ENCODE peak calls at places on chromosomes 2 and 18, in eight cellular contexts. J is fibroblast of lung; O is astrocyte of the cerebellum; I is RWPE1; G is CD4-positive, alpha-beta T cell; B is spleen; Z is tibial artery; M is right lobe of liver. A is an unnamed sample.

GRCh38 chr2:78147466-78147865 is 625.3 kb upstream of the LRRTM4 start:
- DNase-seq in J (no peak), O (no peak), I (no peak), G (no peak), B (no peak), Z (no peak), M (no peak), A (no peak)

GRCh38 chr2:176076063-176076462 is 7.7 kb downstream of the EVX2 start:
- DNase-seq in J (no peak), O (no peak), I (no peak), G (no peak), B (no peak), Z (no peak), M (no peak), A (no peak)

GRCh38 chr2:110994250-110994961 is 126.3 kb upstream of the BCL2L11 start:
- DNase-seq in J (no peak), O (no peak), I (no peak), G (no peak), B (no peak), Z (no peak), M (no peak), A (no peak)

GRCh38 chr2:120983344-120983743 is 247.7 kb downstream of the GLI2 start:
- DNase-seq in J (no peak), O (no peak), I (no peak), G (no peak), B (peak; percentile 47), Z (no peak), M (no peak), A (no peak)

GRCh38 chr18:8341481-8342230 is 267.6 kb upstream of the RAB12 start:
- DNase-seq in J (peak; percentile 80), O (no peak), I (no peak), G (no peak), B (no peak), Z (no peak), M (peak; percentile 79), A (peak; percentile 84)

GRCh38 chr2:210663574-210663973 is 107.2 kb downstream of the CPS1 start:
- DNase-seq in J (peak; percentile 20), O (peak; percentile 0), I (peak; percentile 3), G (no peak), B (no peak), Z (no peak), M (no peak), A (no peak)

GRCh38 chr2:227826019-227826521 is 12.4 kb downstream of the CCL20 start:
- DNase-seq in J (no peak), O (no peak), I (no peak), G (peak; percentile 14), B (no peak), Z (no peak), M (no peak), A (no peak)

GRCh38 chr2:230814616-230815015 is 50.1 kb upstream of the ITM2C start:
- DNase-seq in J (no peak), O (peak; percentile 6), I (no peak), G (no peak), B (no peak), Z (no peak), M (no peak), A (peak; percentile 15)

GRCh38 chr2:105644174-105644980 is 100.3 kb upstream of the NCK2 start:
- DNase-seq in J (peak; percentile 19), O (no peak), I (no peak), G (no peak), B (no peak), Z (no peak), M (peak; percentile 67), A (no peak)

GRCh38 chr2:237327191-237327590 is 86.8 kb downstream of the COL6A3 start:
- DNase-seq in J (no peak), O (no peak), I (no peak), G (no peak), B (no peak), Z (no peak), M (no peak), A (no peak)

GRCh38 chr2:8115966-8116365 is 565.9 kb upstream of the ID2 start:
- DNase-seq in J (peak; percentile 85), O (peak; percentile 83), I (no peak), G (no peak), B (no peak), Z (no peak), M (no peak), A (peak; percentile 22)

GRCh38 chr2:38407111-38407682 is 30.1 kb upstream of the ATL2 start:
- DNase-seq in J (no peak), O (no peak), I (no peak), G (no peak), B (peak; percentile 72), Z (no peak), M (peak; percentile 78), A (no peak)

GRCh38 chr2:204542967-204543608 is 2.2 kb upstream of the PARD3B start:
- DNase-seq in J (no peak), O (no peak), I (no peak), G (no peak), B (no peak), Z (peak; percentile 24), M (no peak), A (no peak)

GRCh38 chr18:56076735-56077134 is 488.7 kb upstream of the TCF4 start:
- DNase-seq in J (no peak), O (no peak), I (no peak), G (no peak), B (no peak), Z (no peak), M (no peak), A (no peak)

DNA sequence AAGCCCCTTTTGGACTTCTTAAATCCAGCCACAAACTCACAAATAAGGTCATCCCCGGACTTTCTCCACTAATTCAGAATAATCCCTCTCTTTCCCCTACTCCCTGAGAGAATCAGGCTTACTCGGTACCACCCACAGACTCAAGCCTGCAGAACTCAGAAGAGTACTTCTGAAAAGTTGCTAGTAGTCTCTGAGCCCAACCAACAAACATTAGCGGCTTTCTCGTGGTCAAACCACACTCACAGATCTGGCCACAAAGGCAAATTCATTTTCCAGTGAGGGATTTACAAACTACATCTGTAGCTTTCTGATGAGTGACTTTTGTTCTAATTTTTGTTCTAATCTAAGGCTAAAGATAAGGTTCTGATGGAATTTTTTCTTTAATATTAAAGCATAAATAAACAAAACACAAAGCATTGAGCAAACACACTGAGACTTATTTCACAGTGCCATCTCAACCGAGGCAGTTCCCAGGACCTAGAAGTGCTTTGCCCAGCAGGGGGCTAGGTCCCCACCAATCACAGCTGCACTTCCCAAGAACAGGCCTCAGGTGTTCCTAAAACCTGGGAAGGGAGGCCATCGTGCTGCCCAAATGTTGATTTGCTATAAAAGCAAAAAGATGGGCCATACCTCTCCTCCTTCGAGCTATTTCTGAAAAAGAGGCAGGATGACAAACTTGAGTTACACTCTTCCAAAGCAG is 110.7 kb downstream of the COLEC12 start:
- DNase-seq in J (peak; percentile 85), O (peak; percentile 77), I (no peak), G (no peak), B (no peak), Z (no peak), M (no peak), A (no peak)
- TF ChIP-seq CTCF in J (peak; percentile 36), O (peak; percentile 15), I (no peak), G (no peak), B (no peak), Z (no peak), M (no peak), A (peak; percentile 30)

GRCh38 chr2:70896765-70897202 is 38.9 kb upstream of the ATP6V1B1 start:
- DNase-seq in J (no peak), O (no peak), I (no peak), G (no peak), B (no peak), Z (no peak), M (no peak), A (no peak)

GRCh38 chr2:70898363-70899240 is 37.1 kb upstream of the ATP6V1B1 start:
- DNase-seq in J (no peak), O (no peak), I (no peak), G (no peak), B (no peak), Z (no peak), M (no peak), A (no peak)

GRCh38 chr2:70895998-70896764 is 39.5 kb upstream of the ATP6V1B1 start:
- DNase-seq in J (no peak), O (no peak), I (no peak), G (no peak), B (no peak), Z (no peak), M (no peak), A (no peak)

GRCh38 chr2:70897977-70898226 is 37.8 kb upstream of the ATP6V1B1 start:
- DNase-seq in J (no peak), O (no peak), I (no peak), G (no peak), B (no peak), Z (no peak), M (no peak), A (no peak)

GRCh38 chr2:70897203-70897976 is 38.3 kb upstream of the ATP6V1B1 start:
- DNase-seq in J (no peak), O (no peak), I (no peak), G (no peak), B (no peak), Z (no peak), M (no peak), A (no peak)
- TF ChIP-seq CTCF in J (no peak), O (no peak), I (no peak), G (no peak), B (no peak), Z (no peak), M (no peak), A (no peak)

GRCh38 chr2:11154460-11155325 is 574 bp upstream of the SLC66A3 start:
- DNase-seq in J (peak; percentile 90), O (peak; percentile 87), I (peak; percentile 100), G (peak; percentile 98), B (peak; percentile 99), Z (peak; percentile 98), M (peak; percentile 99), A (peak; percentile 93)
- TF ChIP-seq CTCF in J (no peak), O (no peak), I (no peak), G (no peak), B (no peak), Z (no peak), M (no peak), A (no peak)

GRCh38 chr18:24014062-24014985 is at the start of gene TTC39C:
- DNase-seq in J (peak; percentile 82), O (no peak), I (peak; percentile 55), G (peak; percentile 69), B (peak; percentile 96), Z (peak; percentile 69), M (peak; percentile 89), A (peak; percentile 53)

GRCh38 chr18:24014986-24015896 is 687 bp downstream of the TTC39C start:
- DNase-seq in J (peak; percentile 66), O (no peak), I (peak; percentile 30), G (peak; percentile 37), B (peak; percentile 89), Z (peak; percentile 46), M (peak; percentile 65), A (peak; percentile 77)

GRCh38 chr18:24015897-24016631 is 1.5 kb downstream of the TTC39C start:
- DNase-seq in J (no peak), O (no peak), I (no peak), G (no peak), B (no peak), Z (no peak), M (no peak), A (no peak)

GRCh38 chr18:24018299-24018910 is 3.9 kb downstream of the TTC39C start:
- DNase-seq in J (no peak), O (no peak), I (no peak), G (no peak), B (no peak), Z (no peak), M (no peak), A (no peak)

DNA sequence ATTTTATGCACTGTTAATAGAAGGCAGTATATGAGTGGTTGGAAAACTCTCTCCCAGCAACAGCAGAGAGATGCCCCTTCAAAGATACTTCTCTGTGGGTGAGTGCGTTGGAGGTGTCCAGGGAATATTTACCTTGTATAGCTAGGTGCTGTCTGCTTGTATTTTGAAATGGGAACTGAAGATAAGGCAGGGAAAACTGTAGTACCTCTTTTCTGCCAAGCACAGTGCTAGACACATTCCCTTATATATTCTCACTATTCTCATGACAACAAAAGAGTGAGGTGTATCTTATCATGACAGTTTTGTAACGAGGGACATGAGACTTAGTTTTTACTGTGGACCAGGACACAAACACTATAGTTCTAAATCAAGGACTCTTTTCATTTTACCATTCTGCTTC is 2.1 kb downstream of the TTC39C start:
- DNase-seq in J (no peak), O (no peak), I (peak; percentile 34), G (no peak), B (no peak), Z (no peak), M (no peak), A (no peak)
- TF ChIP-seq CTCF in J (peak; percentile 44), O (peak; percentile 36), I (peak; percentile 48), G (no peak), B (no peak), Z (no peak), M (peak; percentile 51), A (peak; percentile 64)